ENCODE peak calls at places on chromosomes 7 and 10, in seven cellular contexts. X is breast epithelium, A is spleen, U is transverse colon, B is upper lobe of left lung, S is K562, Q is endothelial cell of umbilical vein. Y is an unnamed sample. For H3K4me1, the result is how much of the 10 kb centered on the place peaks cover.

GRCh38 chr7:42082144-42082543 is 154.9 kb downstream of the GLI3 start:
- DNase-seq in A (no peak), Q (no peak), U (no peak), S (no peak), B (no peak), X (no peak), Y (no peak)

GRCh38 chr10:82150123-82150900 is 275.3 kb downstream of the NRG3 start:
- DNase-seq in A (no peak), X (no peak), U (peak), S (no peak), B (no peak), Q (peak), Y (no peak)

GRCh38 chr10:73433538-73433867 is at the start of gene MSS51:
- DNase-seq in U (no peak), S (peak), A (no peak), Q (no peak), B (no peak), X (no peak), Y (no peak)

GRCh38 chr7:99028261-99028971 is 115.5 kb downstream of the SMURF1 start:
- DNase-seq in S (no peak), B (no peak), Q (no peak), X (no peak), U (no peak), A (no peak), Y (no peak)

GRCh38 chr7:90570373-90570959 is 25.7 kb upstream of the CDK14 start:
- DNase-seq in B (no peak), U (no peak), S (no peak), Q (no peak), X (no peak), A (no peak), Y (no peak)

GRCh38 chr7:105493196-105493927 is 28.7 kb downstream of the PUS7 start:
- DNase-seq in U (no peak), B (no peak), Q (no peak), X (no peak), S (no peak), A (no peak), Y (no peak)

GRCh38 chr7:124029789-124030188 is 3.1 kb downstream of the TMEM229A start:
- DNase-seq in S (no peak), X (no peak), Q (no peak), U (no peak), A (no peak), B (no peak), Y (no peak)

GRCh38 chr7:128164061-128164954 is 76.8 kb upstream of the LEP start:
- DNase-seq in S (no peak), U (no peak), X (no peak), B (no peak), Q (no peak), A (no peak), Y (no peak)

GRCh38 chr7:27097686-27098492 is 2.1 kb upstream of the HOXA1 start:
- DNase-seq in B (peak), A (no peak), U (no peak), X (no peak), Q (peak), S (no peak), Y (no peak)

GRCh38 chr7:97269741-97270140 is 152.2 kb downstream of the SDHAF3 start:
- DNase-seq in A (no peak), B (no peak), Q (peak), U (no peak), S (no peak), X (no peak), Y (no peak)

GRCh38 chr10:124565565-124566221 is 104.1 kb downstream of the LHPP start:
- DNase-seq in Q (no peak), S (peak), A (peak), B (no peak), U (no peak), X (peak), Y (no peak)

GRCh38 chr7:89027781-89028180 is 232.2 kb upstream of the TEX47 start:
- DNase-seq in Q (no peak), A (no peak), U (no peak), S (no peak), B (no peak), X (no peak), Y (no peak)

GRCh38 chr10:10663587-10663986 is 354.1 kb upstream of the CELF2 start:
- DNase-seq in Q (no peak), X (no peak), U (no peak), B (no peak), S (no peak), A (no peak), Y (no peak)

GRCh38 chr10:51357170-51357569 is 282.9 kb downstream of the PRKG1 start:
- DNase-seq in A (no peak), Q (no peak), X (no peak), U (no peak), B (no peak), S (no peak), Y (no peak)

GRCh38 chr7:47255441-47255840 is 326.5 kb downstream of the TNS3 start:
- DNase-seq in B (no peak), A (no peak), X (no peak), U (no peak), Q (no peak), S (no peak), Y (no peak)

GRCh38 chr7:47252706-47253105 is 329.2 kb downstream of the TNS3 start:
- DNase-seq in U (no peak), Q (no peak), S (no peak), A (no peak), X (no peak), B (no peak), Y (no peak)

GRCh38 chr7:47255007-47255406 is 326.9 kb downstream of the TNS3 start:
- DNase-seq in Q (no peak), B (no peak), S (no peak), X (no peak), A (no peak), U (no peak), Y (no peak)

GRCh38 chr7:47254081-47255006 is 327.6 kb downstream of the TNS3 start:
- DNase-seq in S (peak), U (peak), A (peak), B (peak), X (peak), Q (peak), Y (no peak)

DNA sequence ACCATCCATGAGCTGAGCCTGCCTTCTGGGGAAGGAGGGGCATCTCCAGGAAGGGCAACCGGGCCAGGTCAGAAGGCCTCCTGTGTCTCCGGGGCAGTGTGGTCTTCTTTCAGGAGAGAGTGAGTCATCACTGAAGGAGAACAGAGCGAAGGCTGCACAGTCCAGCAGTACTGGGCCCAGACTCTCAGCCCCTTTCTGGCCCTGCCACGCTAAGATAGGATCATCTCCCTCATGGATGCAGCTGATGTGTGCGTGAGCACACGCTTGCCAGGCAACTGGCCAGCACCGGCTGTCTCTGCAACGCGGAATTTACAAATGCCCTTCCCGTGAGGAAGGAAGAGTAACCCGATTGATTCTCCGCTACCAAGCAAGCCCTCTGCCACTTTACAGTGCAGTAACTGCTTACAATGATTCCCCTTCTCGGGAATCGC is 328.2 kb downstream of the TNS3 start:
- DNase-seq in S (peak), U (peak), B (no peak), A (no peak), Q (peak), X (no peak), Y (no peak)
- TF ChIP-seq POLR2AphosphoS5 in S (no peak), U (no peak), B (peak), A (no peak), Q (no peak), X (peak), Y (peak)

GRCh38 chr7:50151661-50152060 is 58.6 kb upstream of the ZPBP start:
- DNase-seq in Q (no peak), B (no peak), A (no peak), U (no peak), S (no peak), X (no peak), Y (no peak)

GRCh38 chr7:50152486-50152885 is 59.4 kb upstream of the ZPBP start:
- DNase-seq in B (no peak), A (no peak), Q (no peak), S (no peak), U (no peak), X (no peak), Y (no peak)

GRCh38 chr7:50146692-50147091 is 53.6 kb upstream of the ZPBP start:
- DNase-seq in X (no peak), A (no peak), B (no peak), U (no peak), S (no peak), Q (no peak), Y (no peak)

GRCh38 chr7:50147952-50148351 is 54.9 kb upstream of the ZPBP start:
- DNase-seq in U (no peak), S (no peak), Q (no peak), B (no peak), X (no peak), A (no peak), Y (no peak)

DNA sequence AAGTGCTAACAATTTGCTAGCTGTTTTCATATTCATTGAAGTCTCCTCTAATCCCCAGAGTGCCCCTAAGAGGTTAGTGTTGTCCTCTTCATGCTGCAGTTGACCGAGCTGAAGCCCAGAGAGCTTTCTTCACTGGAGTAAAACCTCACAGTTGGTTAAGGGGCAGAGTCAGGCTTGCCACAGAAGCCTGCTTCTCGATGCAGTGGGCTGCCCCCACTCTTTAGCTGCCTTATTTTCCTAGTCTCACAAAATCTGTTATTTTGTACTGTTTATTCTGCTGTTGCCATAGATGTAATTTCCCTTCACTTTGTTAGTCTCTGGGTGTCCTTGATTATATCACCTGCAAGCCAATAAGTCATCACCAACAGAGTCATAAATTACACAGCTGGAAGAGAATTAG is 56.3 kb upstream of the ZPBP start:
- DNase-seq in S (no peak), B (no peak), U (no peak), X (no peak), A (no peak), Q (no peak), Y (no peak)
- H3K4me1 ChIP-seq in S (under half), B (under half), U (under half), X (under half), A (under half), Q (under half), Y (under half)

DNA sequence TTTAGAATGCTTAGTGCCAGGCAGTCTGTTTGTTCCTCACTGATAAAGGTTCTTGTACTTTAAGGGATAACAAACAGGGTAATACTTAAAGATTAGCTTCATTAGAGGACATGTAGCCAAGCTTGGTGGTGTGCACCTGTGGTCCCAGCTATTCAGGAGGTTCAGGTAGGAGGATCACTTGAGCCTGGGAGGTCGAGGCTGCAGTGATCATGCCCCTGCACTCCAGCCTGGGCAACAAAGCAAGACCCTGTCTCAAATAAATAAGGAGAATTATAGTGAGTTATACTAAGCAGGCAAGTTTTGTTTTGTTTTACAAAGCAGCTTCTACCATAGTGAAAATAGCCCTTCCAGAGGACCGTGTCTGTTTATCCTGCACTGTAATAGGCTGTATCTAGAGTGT is 5.8 kb downstream of the ARL5B start:
- DNase-seq in S (no peak), B (no peak), Q (no peak), U (no peak), A (no peak), X (no peak), Y (no peak)
- TF ChIP-seq POLR2A in S (no peak), B (no peak), Q (no peak), U (no peak), A (no peak), X (no peak), Y (no peak)

GRCh38 chr10:105605873-105606272 is 964.8 kb downstream of the SORCS3 start:
- DNase-seq in A (no peak), Q (no peak), U (no peak), X (no peak), B (no peak), S (no peak), Y (no peak)

GRCh38 chr10:105615986-105616385 is 974.9 kb downstream of the SORCS3 start:
- DNase-seq in B (no peak), S (no peak), X (no peak), Q (no peak), A (no peak), U (no peak), Y (no peak)

GRCh38 chr10:105611244-105611798 is 970.2 kb downstream of the SORCS3 start:
- DNase-seq in S (no peak), A (no peak), B (no peak), Q (no peak), U (no peak), X (no peak), Y (no peak)
- TF ChIP-seq POLR2AphosphoS5 in S (no peak), A (no peak), B (no peak), Q (no peak), U (no peak), X (no peak), Y (no peak)

GRCh38 chr7:18425873-18426520 is 69.6 kb upstream of the HDAC9 start:
- DNase-seq in Q (no peak), B (no peak), A (no peak), S (no peak), X (no peak), U (no peak), Y (no peak)
- H3K4me1 ChIP-seq in Q (under half), B (under half), A (under half), S (under half), X (under half), U (under half), Y (under half)

GRCh38 chr10:117004627-117005453 is at the start of gene SHTN1:
- DNase-seq in Q (peak), A (peak), X (peak), S (peak), B (peak), U (peak), Y (no peak)
- TF ChIP-seq POLR2A in Q (peak), A (no peak), X (no peak), S (peak), B (peak), U (peak), Y (no peak)

GRCh38 chr7:130995252-130996081 is 261.5 kb upstream of the KLF14 start:
- DNase-seq in S (no peak), X (no peak), Q (no peak), B (no peak), A (no peak), U (no peak), Y (peak)

GRCh38 chr7:130994378-130995115 is 260.5 kb upstream of the KLF14 start:
- DNase-seq in Q (no peak), A (no peak), S (no peak), U (peak), B (no peak), X (no peak), Y (peak)

GRCh38 chr7:130998993-130999602 is 265.1 kb upstream of the KLF14 start:
- DNase-seq in B (no peak), S (no peak), U (no peak), X (no peak), Q (no peak), A (no peak), Y (peak)

GRCh38 chr7:130996205-130996840 is 262.3 kb upstream of the KLF14 start:
- DNase-seq in B (no peak), Q (no peak), X (no peak), S (no peak), U (no peak), A (no peak), Y (peak)

DNA sequence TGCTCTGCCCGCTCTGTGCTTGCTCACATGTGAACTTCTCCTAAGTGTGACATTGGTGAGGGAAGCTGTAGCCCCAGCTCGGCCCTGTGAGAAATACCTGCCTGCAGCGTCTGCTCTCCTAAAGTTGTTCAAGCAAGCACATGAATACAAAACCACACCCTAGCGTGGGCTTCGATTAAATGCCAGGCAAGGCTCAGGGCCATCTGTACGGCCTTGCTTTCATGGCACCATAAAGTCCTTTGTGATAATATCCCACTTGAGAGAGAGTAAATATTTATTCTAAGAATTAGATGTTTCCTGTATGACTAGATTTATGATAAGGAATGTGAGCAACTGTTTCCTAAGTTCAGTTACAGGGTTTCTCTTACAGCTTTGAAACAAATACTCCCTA is 262.8 kb upstream of the KLF14 start:
- DNase-seq in X (no peak), A (peak), U (peak), Q (peak), S (no peak), B (peak), Y (peak)
- TF ChIP-seq POLR2AphosphoS5 in X (no peak), A (peak), U (no peak), Q (peak), S (no peak), B (peak), Y (no peak)

Y was measured in esophagus muscularis mucosa.